ENCODE peak calls at places on chromosome 16, in ten cellular contexts. Y is activated CD4-positive, alpha-beta T cell treated with anti-CD3 and anti-CD28 coated beads for 1 hour; N is brain pericyte; F is NCI-H748 treated with DMSO at 0.1 percent for 48 hours; K is NCI-H1417; O is A673; J is AG10803; R is HFF-Myc; W is AG20443; X is T-helper 1 cell. U is an unnamed sample.

GRCh38 chr16:55735120-55735781 is 79.5 kb downstream of the SLC6A2 start:
- DNase-seq in Y (no peak), N (no peak), F (no peak), K (no peak), O (no peak), J (no peak), R (no peak), W (no peak), X (no peak), U (no peak)

GRCh38 chr16:68563631-68564366 is 24.7 kb downstream of the ZFP90 start:
- DNase-seq in Y (no peak), N (no peak), F (no peak), K (no peak), O (no peak), J (no peak), R (no peak), W (no peak), X (no peak), U (peak)

GRCh38 chr16:969508-970378 is 1.0 kb downstream of the LMF1 start:
- DNase-seq in Y (no peak), N (no peak), F (no peak), K (peak), O (peak), J (peak), R (no peak), W (peak), X (no peak), U (peak)

GRCh38 chr16:48452991-48453760 is 68.0 kb upstream of the SIAH1 start:
- DNase-seq in Y (no peak), N (no peak), F (no peak), K (no peak), O (no peak), J (no peak), R (no peak), W (no peak), X (no peak), U (peak)

GRCh38 chr16:1414532-1415265 is at the start of gene UNKL:
- DNase-seq in Y (peak), N (no peak), F (peak), K (peak), O (peak), J (peak), R (no peak), W (peak), X (peak), U (peak)

GRCh38 chr16:4407543-4408322 is 8.7 kb downstream of the CORO7 start:
- DNase-seq in Y (no peak), N (no peak), F (no peak), K (no peak), O (no peak), J (peak), R (no peak), W (peak), X (no peak), U (peak)

GRCh38 chr16:56207421-56207820 is 16.1 kb downstream of the GNAO1 start:
- DNase-seq in Y (no peak), N (no peak), F (no peak), K (peak), O (no peak), J (no peak), R (no peak), W (no peak), X (no peak), U (no peak)

GRCh38 chr16:84749815-84750214 is 50.0 kb downstream of the USP10 start:
- DNase-seq in Y (no peak), N (peak), F (no peak), K (no peak), O (no peak), J (no peak), R (no peak), W (no peak), X (no peak), U (no peak)

U was measured in myocyte.